ENCODE peak calls at places on chromosomes 2 and 18, in seven cellular contexts. L, G, W, Q, S, K and F are unnamed samples.

GRCh38 chr2:227626580-227627151 is 9.4 kb downstream of the SCYGR4 start:
- DNase-seq in W (no peak), Q (no peak), K (no peak), S (no peak), G (no peak), L (no peak), F (no peak)

GRCh38 chr18:57947117-57947516 is 96.9 kb upstream of the NEDD4L start:
- DNase-seq in W (no peak), L (no peak), Q (no peak), K (no peak), G (no peak), S (no peak), F (no peak)

GRCh38 chr2:524442-524841 is 152.8 kb downstream of the TMEM18 start:
- DNase-seq in L (no peak), Q (no peak), K (no peak), G (peak; percentile 39), S (no peak), W (no peak), F (no peak)

GRCh38 chr2:181952413-181953226 is 33.0 kb upstream of the PPP1R1C start:
- DNase-seq in Q (no peak), S (no peak), L (no peak), K (no peak), G (no peak), W (no peak), F (no peak)

GRCh38 chr2:180366481-180366880 is 359.4 kb upstream of the CWC22 start:
- DNase-seq in S (peak; percentile 12), Q (no peak), W (no peak), K (no peak), G (no peak), L (no peak), F (no peak)

GRCh38 chr18:14971461-14972185 is 223.7 kb downstream of the ANKRD30B start:
- DNase-seq in G (peak; percentile 68), W (no peak), Q (no peak), S (no peak), K (no peak), L (no peak), F (peak; percentile 83)

GRCh38 chr2:95305341-95306058 is 8.4 kb downstream of the KCNIP3 start:
- DNase-seq in Q (no peak), L (no peak), G (no peak), K (no peak), W (no peak), S (no peak), F (no peak)

GRCh38 chr18:75220786-75221355 is 10.3 kb downstream of the TSHZ1 start:
- DNase-seq in S (no peak), G (no peak), Q (peak; percentile 66), L (no peak), K (no peak), W (no peak), F (no peak)

GRCh38 chr2:192696857-192697256 is 502.1 kb upstream of the TMEFF2 start:
- DNase-seq in G (no peak), W (no peak), S (no peak), Q (no peak), K (no peak), L (no peak), F (no peak)

GRCh38 chr18:47087676-47088075 is 52.3 kb upstream of the ELOA2 start:
- DNase-seq in K (peak; percentile 80), G (no peak), Q (no peak), W (no peak), S (no peak), L (no peak), F (no peak)

GRCh38 chr2:134108124-134108523 is 145.7 kb upstream of the MGAT5 start:
- DNase-seq in W (no peak), L (no peak), G (no peak), S (no peak), Q (no peak), K (no peak), F (no peak)

GRCh38 chr18:63879684-63880083 is 7.8 kb upstream of the SERPINB2 start:
- DNase-seq in Q (no peak), K (no peak), W (no peak), G (no peak), L (no peak), S (no peak), F (peak; percentile 42)

GRCh38 chr2:172329404-172330059 is 97.9 kb upstream of the ITGA6 start:
- DNase-seq in S (no peak), Q (no peak), G (no peak), L (no peak), W (no peak), K (no peak), F (no peak)